ENCODE peak calls at places on chromosomes 1 and 21, in nine cellular contexts. F is epithelial cell of esophagus, R is GM06990, A is fibroblast of the aortic adventitia, H is ovary, V is breast epithelium, W is GM12864, E is skeletal muscle cell, D is neural progenitor cell. I is an unnamed sample.

GRCh38 chr21:16608209-16608830 is 878.5 kb downstream of the USP25 start:
- DNase-seq in F (peak; percentile 49), R (no peak), A (peak; percentile 8), H (no peak), V (no peak), W (no peak), E (no peak), D (peak; percentile 38), I (no peak)

GRCh38 chr1:110673805-110674336 is 869 bp downstream of the KCNA3 start:
- DNase-seq in F (no peak), R (no peak), A (no peak), H (no peak), V (no peak), W (no peak), E (no peak), D (no peak), I (no peak)

GRCh38 chr1:246647113-246647512 is 77.1 kb upstream of the SCCPDH start:
- DNase-seq in F (peak; percentile 31), R (no peak), A (peak; percentile 76), H (no peak), V (no peak), W (no peak), E (peak; percentile 43), D (peak; percentile 77), I (no peak)

GRCh38 chr1:203323587-203323986 is 18.3 kb downstream of the BTG2 start:
- DNase-seq in F (no peak), R (no peak), A (no peak), H (no peak), V (no peak), W (no peak), E (no peak), D (no peak), I (no peak)

GRCh38 chr1:23169727-23170335 is 1.2 kb upstream of the LUZP1 start:
- DNase-seq in F (peak; percentile 94), R (peak; percentile 31), A (peak; percentile 85), H (peak; percentile 65), V (peak; percentile 80), W (no peak), E (peak; percentile 99), D (peak; percentile 23), I (peak; percentile 78)

GRCh38 chr21:45057886-45058285 is 16.5 kb upstream of the ADARB1 start:
- DNase-seq in F (no peak), R (no peak), A (no peak), H (no peak), V (no peak), W (no peak), E (no peak), D (no peak), I (no peak)

GRCh38 chr1:175673236-175674150 is 69.9 kb downstream of the TNR start:
- DNase-seq in F (peak; percentile 41), R (peak; percentile 33), A (no peak), H (no peak), V (no peak), W (peak; percentile 37), E (no peak), D (peak; percentile 52), I (no peak)

GRCh38 chr1:229828461-229828860 is 202.4 kb downstream of the URB2 start:
- DNase-seq in F (no peak), R (no peak), A (no peak), H (no peak), V (no peak), W (no peak), E (no peak), D (no peak), I (no peak)

GRCh38 chr1:15902882-15903281 is 55.4 kb downstream of the SPEN start:
- DNase-seq in F (peak; percentile 84), R (no peak), A (peak; percentile 53), H (no peak), V (no peak), W (no peak), E (no peak), D (no peak), I (no peak)

GRCh38 chr1:27676410-27676809 is 4.4 kb upstream of the IFI6 start:
- DNase-seq in F (no peak), R (no peak), A (no peak), H (no peak), V (no peak), W (no peak), E (no peak), D (no peak), I (no peak)

GRCh38 chr1:93990010-93990409 is 80.8 kb upstream of the GCLM start:
- DNase-seq in F (no peak), R (no peak), A (no peak), H (no peak), V (no peak), W (no peak), E (no peak), D (no peak), I (no peak)

GRCh38 chr1:231957361-231957760 is 330.8 kb downstream of the DISC1 start:
- DNase-seq in F (no peak), R (no peak), A (no peak), H (no peak), V (no peak), W (no peak), E (no peak), D (no peak), I (no peak)

GRCh38 chr1:231799363-231799986 is 172.9 kb downstream of the DISC1 start:
- DNase-seq in F (no peak), R (no peak), A (peak; percentile 33), H (peak; percentile 44), V (no peak), W (no peak), E (peak; percentile 74), D (no peak), I (no peak)

GRCh38 chr21:45300786-45301520 is 13.3 kb upstream of the POFUT2 start:
- DNase-seq in F (no peak), R (no peak), A (no peak), H (peak; percentile 18), V (no peak), W (no peak), E (no peak), D (no peak), I (no peak)

GRCh38 chr1:172678990-172679772 is 20.3 kb downstream of the FASLG start:
- DNase-seq in F (no peak), R (no peak), A (no peak), H (no peak), V (no peak), W (no peak), E (no peak), D (no peak), I (no peak)

GRCh38 chr1:242043165-242043564 is 44.3 kb upstream of the MAP1LC3C start:
- DNase-seq in F (peak; percentile 2), R (no peak), A (no peak), H (no peak), V (no peak), W (no peak), E (no peak), D (no peak), I (no peak)

GRCh38 chr1:7541629-7542028 is 229.5 kb upstream of the VAMP3 start:
- DNase-seq in F (no peak), R (no peak), A (peak; percentile 52), H (no peak), V (no peak), W (no peak), E (no peak), D (no peak), I (no peak)

GRCh38 chr1:36882536-36883285 is 151.6 kb downstream of the GRIK3 start:
- DNase-seq in F (no peak), R (no peak), A (no peak), H (no peak), V (peak; percentile 4), W (no peak), E (no peak), D (no peak), I (no peak)

GRCh38 chr1:196302981-196303380 is 305.3 kb downstream of the KCNT2 start:
- DNase-seq in F (no peak), R (no peak), A (no peak), H (no peak), V (no peak), W (no peak), E (no peak), D (peak; percentile 31), I (no peak)

GRCh38 chr1:183914283-183914682 is 109.4 kb downstream of the RGL1 start:
- DNase-seq in F (no peak), R (no peak), A (peak; percentile 66), H (no peak), V (no peak), W (no peak), E (no peak), D (no peak), I (no peak)
- H3K4me3 ChIP-seq in F (no peak overlapping the region), R (no peak overlapping the region), A (no peak overlapping the region), H (no peak overlapping the region), V (no peak overlapping the region), W (no peak overlapping the region), E (no peak overlapping the region), D (no peak overlapping the region), I (no peak overlapping the region)

GRCh38 chr1:941588-942383 is 17.3 kb downstream of the NOC2L start:
- DNase-seq in F (peak; percentile 50), R (no peak), A (peak; percentile 46), H (peak; percentile 43), V (no peak), W (no peak), E (peak; percentile 63), D (peak; percentile 93), I (no peak)
- H3K4me3 ChIP-seq in F (no peak overlapping the region), R (no peak overlapping the region), A (peak overlapping the region; percentile 37), H (peak overlapping the region; percentile 21), V (peak overlapping the region; percentile 70), W (no peak overlapping the region), E (peak overlapping the region; percentile 47), D (peak overlapping the region; percentile 46), I (peak overlapping the region; percentile 36)

GRCh38 chr1:59027176-59027575 is 243.3 kb upstream of the JUN start:
- DNase-seq in F (peak; percentile 59), R (no peak), A (peak; percentile 53), H (no peak), V (no peak), W (no peak), E (no peak), D (no peak), I (no peak)

GRCh38 chr1:59028052-59028451 is 244.2 kb upstream of the JUN start:
- DNase-seq in F (no peak), R (no peak), A (no peak), H (no peak), V (no peak), W (no peak), E (no peak), D (no peak), I (no peak)

GRCh38 chr1:59026472-59026948 is 242.7 kb upstream of the JUN start:
- DNase-seq in F (peak; percentile 53), R (peak; percentile 38), A (peak; percentile 87), H (no peak), V (no peak), W (no peak), E (peak; percentile 41), D (no peak), I (peak; percentile 82)

GRCh38 chr1:59025201-59025600 is 241.4 kb upstream of the JUN start:
- DNase-seq in F (peak; percentile 29), R (no peak), A (peak; percentile 57), H (no peak), V (no peak), W (no peak), E (peak; percentile 52), D (no peak), I (no peak)

GRCh38 chr1:59025898-59026426 is 242.1 kb upstream of the JUN start:
- DNase-seq in F (no peak), R (peak; percentile 75), A (peak; percentile 59), H (no peak), V (no peak), W (peak; percentile 89), E (no peak), D (no peak), I (no peak)
- H3K4me3 ChIP-seq in F (no peak overlapping the region), R (peak overlapping the region; percentile 25), A (no peak overlapping the region), H (no peak overlapping the region), V (no peak overlapping the region), W (no peak overlapping the region), E (no peak overlapping the region), D (no peak overlapping the region), I (no peak overlapping the region)

GRCh38 chr1:149937779-149938178 is 1.1 kb upstream of the MTMR11 start:
- DNase-seq in F (no peak), R (no peak), A (no peak), H (no peak), V (no peak), W (no peak), E (no peak), D (no peak), I (no peak)
- H3K4me3 ChIP-seq in F (no peak overlapping the region), R (no peak overlapping the region), A (no peak overlapping the region), H (no peak overlapping the region), V (no peak overlapping the region), W (no peak overlapping the region), E (no peak overlapping the region), D (peak overlapping the region; percentile 38), I (no peak overlapping the region)